ENCODE peak calls at places on chromosomes 12 and 14, in five cellular contexts. N is mammary epithelial cell, M is right lobe of liver, X is Karpas-422, A is aorta. E is an unnamed sample.
A peak's percentile ranks its signal among the peaks of the same experiment; 100 is the strongest.

GRCh38 chr14:49972199-49972671 is 79.4 kb downstream of the ARF6 start:
- DNase-seq in N (peak; percentile 66), M (no peak), X (peak; percentile 71), A (no peak), E (peak; percentile 62)

GRCh38 chr14:77593501-77593911 is 22.9 kb downstream of the SPTLC2 start:
- DNase-seq in N (no peak), M (no peak), X (peak; percentile 92), A (no peak), E (peak; percentile 89)

GRCh38 chr14:50961606-50962259 is 17.4 kb upstream of the PYGL start:
- DNase-seq in N (peak; percentile 74), M (no peak), X (no peak), A (no peak), E (no peak)

GRCh38 chr14:85960781-85961180 is 430.8 kb downstream of the FLRT2 start:
- DNase-seq in N (no peak), M (no peak), X (no peak), A (no peak), E (no peak)

GRCh38 chr12:81546811-81547210 is 212.3 kb downstream of the PPFIA2 start:
- DNase-seq in N (no peak), M (no peak), X (no peak), A (no peak), E (no peak)

GRCh38 chr14:99592933-99593753 is 10.9 kb downstream of the CCDC85C start:
- DNase-seq in N (no peak), M (no peak), X (no peak), A (no peak), E (no peak)

GRCh38 chr12:30996255-30996654 is 69.7 kb downstream of the TSPAN11 start:
- DNase-seq in N (no peak), M (no peak), X (no peak), A (no peak), E (no peak)

GRCh38 chr12:77152623-77153193 is 87.3 kb upstream of the E2F7 start:
- DNase-seq in N (peak; percentile 19), M (no peak), X (no peak), A (no peak), E (no peak)

GRCh38 chr12:119659289-119659897 is 8.5 kb upstream of the PRKAB1 start:
- DNase-seq in N (peak; percentile 10), M (no peak), X (peak; percentile 78), A (no peak), E (peak; percentile 57)

GRCh38 chr12:113298861-113299545 is 35.9 kb downstream of the SLC8B1 start:
- DNase-seq in N (no peak), M (no peak), X (peak; percentile 62), A (peak; percentile 81), E (no peak)

GRCh38 chr12:102016472-102016871 is 45.3 kb downstream of the WASHC3 start:
- DNase-seq in N (no peak), M (no peak), X (no peak), A (no peak), E (no peak)

GRCh38 chr12:25552681-25553080 is 402 bp downstream of the LMNTD1 start:
- DNase-seq in N (no peak), M (no peak), X (no peak), A (no peak), E (no peak)

GRCh38 chr12:46124848-46125619 is 134.7 kb upstream of the SCAF11 start:
- DNase-seq in N (peak; percentile 74), M (no peak), X (peak; percentile 84), A (no peak), E (peak; percentile 84)

GRCh38 chr12:118136559-118137003 is 657 bp downstream of the PEBP1 start:
- DNase-seq in N (peak; percentile 45), M (peak; percentile 91), X (peak; percentile 78), A (peak; percentile 75), E (peak; percentile 35)
- H3K27ac ChIP-seq in N (peak overlapping the region; percentile 56), M (peak overlapping the region; percentile 98), X (peak overlapping the region; percentile 39), A (peak overlapping the region; percentile 60), E (peak overlapping the region; percentile 14)

DNA sequence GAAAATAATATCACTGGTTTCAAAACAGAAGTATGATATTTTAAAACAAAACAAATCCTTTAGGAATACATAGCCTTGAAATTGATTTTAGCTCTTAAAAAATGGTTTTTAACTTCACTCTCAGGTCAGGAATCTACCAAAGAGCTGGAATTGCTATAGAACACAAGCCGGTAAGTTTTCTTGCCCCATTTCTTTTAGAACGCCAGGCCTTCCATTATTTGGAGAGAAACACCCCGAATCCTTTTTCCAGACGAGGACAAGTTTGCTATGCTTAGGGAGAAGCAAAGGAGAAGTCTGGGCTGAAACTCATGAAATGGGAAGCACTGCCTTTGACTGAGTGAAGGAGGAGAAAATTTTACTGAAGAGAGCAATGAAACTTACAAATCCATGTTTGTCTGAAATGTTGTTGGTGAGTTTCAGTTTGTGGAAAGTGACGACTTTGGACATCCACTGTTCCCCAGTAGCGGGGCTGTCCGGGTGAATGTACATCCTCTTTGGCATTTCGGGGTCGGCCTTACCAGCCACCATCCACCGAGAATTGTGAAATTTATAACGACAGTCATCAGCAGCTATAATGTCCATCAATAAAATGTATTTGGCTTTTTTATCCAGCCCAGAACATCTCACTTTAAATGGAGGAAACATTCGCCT is 3.4 kb downstream of the TBX3 start:
- DNase-seq in N (peak; percentile 30), M (no peak), X (no peak), A (no peak), E (no peak)
- H3K4me1 ChIP-seq in N (peaks cover 38% of the 10 kb centered on the region), M (peaks cover 9% of the 10 kb centered on the region), X (no peaks in the 10 kb centered on the region), A (no peaks in the 10 kb centered on the region), E (no peaks in the 10 kb centered on the region)

GRCh38 chr12:45050751-45051489 is at the start of gene DBX2:
- DNase-seq in N (no peak), M (no peak), X (no peak), A (no peak), E (no peak)
- H3K4me3 ChIP-seq in N (peak within 1 kb of the TSS; percentile 25), M (peak within 1 kb of the TSS; percentile 10), X (no peak within 1 kb of the TSS), A (peak within 1 kb of the TSS; percentile 9), E (no peak within 1 kb of the TSS)

GRCh38 chr12:124368421-124369032 is 73.6 kb downstream of the RFLNA start:
- DNase-seq in N (no peak), M (no peak), X (no peak), A (no peak), E (no peak)
- H3K27ac ChIP-seq in N (no peak overlapping the region), M (no peak overlapping the region), X (no peak overlapping the region), A (peak overlapping the region; percentile 76), E (no peak overlapping the region)

GRCh38 chr12:27575099-27575779 is 51.2 kb downstream of the PPFIBP1 start:
- DNase-seq in N (no peak), M (no peak), X (no peak), A (no peak), E (no peak)
- H3K4me1 ChIP-seq in N (peaks cover 78% of the 10 kb centered on the region), M (peaks cover 21% of the 10 kb centered on the region), X (no peaks in the 10 kb centered on the region), A (peaks cover 15% of the 10 kb centered on the region), E (no peaks in the 10 kb centered on the region)

GRCh38 chr12:56081393-56082347 is 1.7 kb downstream of the ERBB3 start:
- DNase-seq in N (no peak), M (peak; percentile 83), X (peak; percentile 33), A (no peak), E (no peak)
- H3K4me3 ChIP-seq in N (no peak overlapping the region), M (peak overlapping the region; percentile 90), X (no peak overlapping the region), A (no peak overlapping the region), E (no peak overlapping the region)

GRCh38 chr14:92650581-92651105 is 97.8 kb downstream of the LGMN start:
- DNase-seq in N (no peak), M (no peak), X (no peak), A (no peak), E (no peak)
- H3K27ac ChIP-seq in N (no peak overlapping the region), M (peak overlapping the region; percentile 40), X (no peak overlapping the region), A (peak overlapping the region; percentile 49), E (no peak overlapping the region)

DNA sequence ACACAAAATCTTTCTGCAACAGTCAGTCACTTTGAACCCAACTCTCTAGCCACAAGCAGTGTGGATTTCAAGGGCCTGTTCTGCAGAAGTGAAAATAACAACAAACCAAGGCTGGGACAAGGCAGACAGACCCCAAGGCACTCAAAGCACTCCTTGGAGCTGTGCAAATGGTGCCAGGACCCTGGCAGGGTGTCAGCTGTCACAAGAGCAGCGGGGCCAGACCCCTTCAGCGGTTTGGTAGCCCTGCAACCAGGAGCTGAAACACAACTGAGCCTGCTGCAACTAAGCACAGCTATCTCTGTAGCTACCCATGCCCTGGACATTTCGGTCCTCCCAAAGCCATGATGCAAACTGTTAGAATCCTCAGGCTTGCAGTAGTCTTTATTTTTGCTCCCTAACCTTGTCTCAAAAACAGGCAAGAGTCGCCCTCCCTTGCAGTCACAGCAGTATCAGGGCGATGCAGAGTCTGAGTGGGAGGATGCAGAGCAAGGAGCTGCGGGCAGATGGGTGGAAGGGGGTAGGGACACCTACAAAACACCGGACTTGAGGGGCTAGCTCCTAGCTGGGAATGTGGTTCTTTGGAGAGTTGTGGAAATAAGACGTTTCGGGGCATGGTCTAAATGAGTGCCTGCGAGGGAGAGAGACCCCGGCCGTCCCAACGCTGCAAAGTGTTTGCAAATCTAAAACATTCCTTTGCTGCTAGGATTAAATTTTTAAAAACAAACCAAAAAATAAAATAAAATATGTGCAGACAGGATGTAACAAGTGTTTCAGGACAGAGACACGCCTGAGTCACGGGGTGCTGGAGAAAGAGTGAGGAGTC is 1.1 kb downstream of the NUAK1 start:
- DNase-seq in N (no peak), M (no peak), X (no peak), A (no peak), E (no peak)
- H3K4me1 ChIP-seq in N (peaks cover 56% of the 10 kb centered on the region), M (peaks cover 36% of the 10 kb centered on the region), X (peaks cover 3% of the 10 kb centered on the region), A (peaks cover 8% of the 10 kb centered on the region), E (no peaks in the 10 kb centered on the region)

DNA sequence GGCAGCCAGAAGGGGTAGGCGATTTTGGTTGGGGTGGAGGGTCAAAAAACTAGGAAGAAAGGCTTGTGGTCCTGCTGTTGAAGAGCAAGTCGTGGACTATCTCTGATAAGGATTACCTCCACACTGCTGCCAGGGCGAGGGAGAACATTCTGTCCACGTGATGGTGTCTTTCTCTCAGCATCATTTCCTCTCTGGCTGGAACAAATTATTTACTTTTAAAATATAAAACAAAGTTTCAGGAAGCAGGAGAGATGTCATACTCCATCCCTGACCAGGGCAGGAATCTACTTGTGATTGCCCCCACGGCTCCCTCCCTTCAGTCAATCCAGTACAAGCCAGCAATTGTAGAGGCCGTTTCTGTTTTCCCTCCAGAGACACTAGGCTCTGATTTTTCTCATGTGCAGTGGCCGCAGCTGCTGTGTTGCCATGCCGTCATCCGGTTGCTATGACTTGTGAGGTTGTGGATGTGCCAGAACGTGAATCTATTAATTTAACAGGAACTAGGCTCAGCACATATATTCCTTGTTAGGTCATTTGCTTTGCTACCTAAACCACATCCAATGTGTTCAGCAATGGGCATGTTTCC is 61.5 kb upstream of the PTGR2 start:
- DNase-seq in N (peak; percentile 95), M (peak; percentile 51), X (peak; percentile 39), A (peak; percentile 85), E (no peak)
- H3K4me3 ChIP-seq in N (no peak overlapping the region), M (no peak overlapping the region), X (no peak overlapping the region), A (no peak overlapping the region), E (no peak overlapping the region)

E was measured in OCI-LY7.